ENCODE peak calls at places on chromosomes 5 and 9, in seven cellular contexts. G, V, N, B, W, A and R are unnamed samples.

GRCh38 chr5:8332666-8333444 is 463.9 kb downstream of the MTRR start:
- DNase-seq in G (no peak), V (no peak), N (no peak), B (no peak), W (peak), A (no peak), R (no peak)

GRCh38 chr5:79875230-79875629 is 115.8 kb downstream of the MTX3 start:
- DNase-seq in G (no peak), V (no peak), N (no peak), B (no peak), W (no peak), A (no peak), R (no peak)

GRCh38 chr5:180235846-180236245 is 26.8 kb upstream of the RASGEF1C start:
- DNase-seq in G (no peak), V (no peak), N (no peak), B (no peak), W (no peak), A (no peak), R (no peak)

GRCh38 chr5:5421149-5421960 is 1.1 kb upstream of the ICE1 start:
- DNase-seq in G (peak), V (no peak), N (no peak), B (peak), W (no peak), A (no peak), R (no peak)

GRCh38 chr9:98132806-98133631 is 14.0 kb upstream of the TRIM14 start:
- DNase-seq in G (no peak), V (peak), N (no peak), B (peak), W (no peak), A (no peak), R (no peak)

GRCh38 chr9:126915281-126915816 is 767 bp downstream of the RALGPS1 start:
- DNase-seq in G (no peak), V (no peak), N (no peak), B (peak), W (peak), A (no peak), R (no peak)

GRCh38 chr9:131848570-131849160 is 108.8 kb upstream of the RAPGEF1 start:
- DNase-seq in G (no peak), V (no peak), N (no peak), B (no peak), W (no peak), A (no peak), R (no peak)

GRCh38 chr9:137127301-137128157 is 11.4 kb upstream of the GRIN1 start:
- DNase-seq in G (peak), V (no peak), N (no peak), B (no peak), W (no peak), A (no peak), R (no peak)

GRCh38 chr9:14396171-14396570 is 82.2 kb upstream of the NFIB start:
- DNase-seq in G (no peak), V (no peak), N (no peak), B (no peak), W (no peak), A (no peak), R (no peak)

GRCh38 chr5:132525299-132525724 is 18.0 kb downstream of the IL5 start:
- DNase-seq in G (no peak), V (no peak), N (no peak), B (no peak), W (no peak), A (no peak), R (no peak)

GRCh38 chr5:67063055-67063454 is 133.5 kb downstream of the CD180 start:
- DNase-seq in G (peak), V (no peak), N (no peak), B (no peak), W (no peak), A (no peak), R (no peak)

GRCh38 chr5:65938256-65938655 is 11.9 kb downstream of the ERBIN start:
- DNase-seq in G (no peak), V (no peak), N (no peak), B (no peak), W (no peak), A (no peak), R (no peak)

GRCh38 chr9:133876144-133876543 is 116.0 kb downstream of the VAV2 start:
- DNase-seq in G (no peak), V (peak), N (no peak), B (no peak), W (no peak), A (no peak), R (no peak)

GRCh38 chr9:37760416-37761165 is 7.0 kb downstream of the TRMT10B start:
- DNase-seq in G (no peak), V (no peak), N (no peak), B (no peak), W (no peak), A (no peak), R (no peak)

GRCh38 chr5:180251887-180252286 is 40.0 kb downstream of the MAPK9 start:
- DNase-seq in G (no peak), V (no peak), N (no peak), B (no peak), W (peak), A (no peak), R (no peak)

GRCh38 chr9:69645488-69645887 is 26.7 kb downstream of the APBA1 start:
- DNase-seq in G (no peak), V (no peak), N (no peak), B (peak), W (peak), A (no peak), R (peak)

GRCh38 chr5:143456952-143457547 is 53.6 kb upstream of the NR3C1 start:
- DNase-seq in G (peak), V (no peak), N (peak), B (no peak), W (no peak), A (no peak), R (no peak)